ENCODE peak calls at places on chromosomes 4 and X, in eight cellular contexts. One of them, this sample, is unnamed.
A peak's percentile ranks its signal among the peaks of the same experiment; 100 is the strongest.

GRCh38 chr4:128461300-128462103 is 173.9 kb upstream of the PGRMC2 start:
- DNase-seq in stomach: no peak
- DNase-seq in astrocyte: peak; percentile 91
- DNase-seq in psoas muscle: no peak
- DNase-seq in fibroblast of lung: peak; percentile 97
- DNase-seq in lower lobe of right lung: no peak
- DNase-seq in lower leg skin: no peak
- DNase-seq in A549: peak; percentile 71
- DNase-seq in this sample: peak; percentile 86

GRCh38 chr4:186543206-186543605 is 12.2 kb downstream of the MTNR1A start:
- DNase-seq in stomach: no peak
- DNase-seq in astrocyte: no peak
- DNase-seq in psoas muscle: no peak
- DNase-seq in fibroblast of lung: no peak
- DNase-seq in lower lobe of right lung: no peak
- DNase-seq in lower leg skin: no peak
- DNase-seq in A549: no peak
- DNase-seq in this sample: no peak

GRCh38 chr4:7435411-7436095 is 823 bp upstream of the PSAPL1 start:
- DNase-seq in stomach: peak; percentile 42
- DNase-seq in astrocyte: peak; percentile 26
- DNase-seq in psoas muscle: no peak
- DNase-seq in fibroblast of lung: no peak
- DNase-seq in lower lobe of right lung: no peak
- DNase-seq in lower leg skin: no peak
- DNase-seq in A549: no peak
- DNase-seq in this sample: no peak

GRCh38 chr4:13966241-13967195 is 339.0 kb upstream of the BOD1L1 start:
- DNase-seq in stomach: no peak
- DNase-seq in astrocyte: peak; percentile 80
- DNase-seq in psoas muscle: no peak
- DNase-seq in fibroblast of lung: peak; percentile 64
- DNase-seq in lower lobe of right lung: no peak
- DNase-seq in lower leg skin: no peak
- DNase-seq in A549: no peak
- DNase-seq in this sample: no peak

GRCh38 chr4:105923507-105924238 is 28.4 kb downstream of the NPNT start:
- DNase-seq in stomach: no peak
- DNase-seq in astrocyte: peak; percentile 8
- DNase-seq in psoas muscle: no peak
- DNase-seq in fibroblast of lung: peak; percentile 59
- DNase-seq in lower lobe of right lung: no peak
- DNase-seq in lower leg skin: peak; percentile 18
- DNase-seq in A549: no peak
- DNase-seq in this sample: no peak

GRCh38 chr4:98311656-98312055 is 50.5 kb downstream of the RAP1GDS1 start:
- DNase-seq in stomach: no peak
- DNase-seq in astrocyte: no peak
- DNase-seq in psoas muscle: no peak
- DNase-seq in fibroblast of lung: no peak
- DNase-seq in lower lobe of right lung: no peak
- DNase-seq in lower leg skin: no peak
- DNase-seq in A549: no peak
- DNase-seq in this sample: no peak

GRCh38 chrX:14864626-14865025 is 8.2 kb downstream of the FANCB start:
- DNase-seq in stomach: no peak
- DNase-seq in astrocyte: peak; percentile 45
- DNase-seq in psoas muscle: no peak
- DNase-seq in fibroblast of lung: peak; percentile 56
- DNase-seq in lower lobe of right lung: no peak
- DNase-seq in lower leg skin: no peak
- DNase-seq in A549: no peak
- DNase-seq in this sample: no peak

GRCh38 chrX:16950423-16950822 is 4.0 kb downstream of the REPS2 start:
- DNase-seq in stomach: no peak
- DNase-seq in astrocyte: no peak
- DNase-seq in psoas muscle: no peak
- DNase-seq in fibroblast of lung: no peak
- DNase-seq in lower lobe of right lung: no peak
- DNase-seq in lower leg skin: no peak
- DNase-seq in A549: no peak
- DNase-seq in this sample: no peak

GRCh38 chr4:80199947-80200346 is 2.6 kb downstream of the PRDM8 start:
- DNase-seq in stomach: no peak
- DNase-seq in astrocyte: no peak
- DNase-seq in psoas muscle: no peak
- DNase-seq in fibroblast of lung: no peak
- DNase-seq in lower lobe of right lung: no peak
- DNase-seq in lower leg skin: no peak
- DNase-seq in A549: no peak
- DNase-seq in this sample: no peak

GRCh38 chr4:89259435-89260028 is 48.1 kb downstream of the GPRIN3 start:
- DNase-seq in stomach: no peak
- DNase-seq in astrocyte: no peak
- DNase-seq in psoas muscle: no peak
- DNase-seq in fibroblast of lung: no peak
- DNase-seq in lower lobe of right lung: no peak
- DNase-seq in lower leg skin: no peak
- DNase-seq in A549: no peak
- DNase-seq in this sample: no peak

GRCh38 chr4:54882616-54883015 is 224.9 kb downstream of the KIT start:
- DNase-seq in stomach: no peak
- DNase-seq in astrocyte: no peak
- DNase-seq in psoas muscle: no peak
- DNase-seq in fibroblast of lung: no peak
- DNase-seq in lower lobe of right lung: no peak
- DNase-seq in lower leg skin: no peak
- DNase-seq in A549: no peak
- DNase-seq in this sample: no peak

GRCh38 chr4:16544251-16544721 is 318.0 kb upstream of the TAPT1 start:
- DNase-seq in stomach: no peak
- DNase-seq in astrocyte: no peak
- DNase-seq in psoas muscle: no peak
- DNase-seq in fibroblast of lung: peak; percentile 91
- DNase-seq in lower lobe of right lung: peak; percentile 59
- DNase-seq in lower leg skin: peak; percentile 24
- DNase-seq in A549: no peak
- DNase-seq in this sample: no peak

GRCh38 chrX:20477836-20478532 is 211.3 kb upstream of the RPS6KA3 start:
- DNase-seq in stomach: no peak
- DNase-seq in astrocyte: no peak
- DNase-seq in psoas muscle: no peak
- DNase-seq in fibroblast of lung: no peak
- DNase-seq in lower lobe of right lung: peak; percentile 48
- DNase-seq in lower leg skin: no peak
- DNase-seq in A549: no peak
- DNase-seq in this sample: no peak

GRCh38 chrX:54076903-54077302 is 32.6 kb upstream of the PHF8 start:
- DNase-seq in stomach: no peak
- DNase-seq in astrocyte: peak; percentile 22
- DNase-seq in psoas muscle: no peak
- DNase-seq in fibroblast of lung: peak; percentile 18
- DNase-seq in lower lobe of right lung: no peak
- DNase-seq in lower leg skin: no peak
- DNase-seq in A549: peak; percentile 9
- DNase-seq in this sample: no peak

GRCh38 chr4:184328022-184328736 is 110.5 kb upstream of the ENPP6 start:
- DNase-seq in stomach: no peak
- DNase-seq in astrocyte: no peak
- DNase-seq in psoas muscle: no peak
- DNase-seq in fibroblast of lung: no peak
- DNase-seq in lower lobe of right lung: no peak
- DNase-seq in lower leg skin: peak; percentile 66
- DNase-seq in A549: no peak
- DNase-seq in this sample: no peak

GRCh38 chr4:82842593-82842992 is 44.0 kb upstream of the SCD5 start:
- DNase-seq in stomach: no peak
- DNase-seq in astrocyte: no peak
- DNase-seq in psoas muscle: no peak
- DNase-seq in fibroblast of lung: peak; percentile 25
- DNase-seq in lower lobe of right lung: no peak
- DNase-seq in lower leg skin: no peak
- DNase-seq in A549: peak; percentile 15
- DNase-seq in this sample: no peak

GRCh38 chr4:172287112-172287511 is 473.9 kb downstream of the GALNTL6 start:
- DNase-seq in stomach: no peak
- DNase-seq in astrocyte: no peak
- DNase-seq in psoas muscle: no peak
- DNase-seq in fibroblast of lung: no peak
- DNase-seq in lower lobe of right lung: no peak
- DNase-seq in lower leg skin: no peak
- DNase-seq in A549: no peak
- DNase-seq in this sample: no peak

GRCh38 chrX:57286507-57287251 is at the start of gene FAAH2:
- DNase-seq in stomach: peak; percentile 77
- DNase-seq in astrocyte: no peak
- DNase-seq in psoas muscle: no peak
- DNase-seq in fibroblast of lung: no peak
- DNase-seq in lower lobe of right lung: peak; percentile 78
- DNase-seq in lower leg skin: peak; percentile 34
- DNase-seq in A549: peak; percentile 30
- DNase-seq in this sample: peak; percentile 89
- TF ChIP-seq CTCF in stomach: no peak
- TF ChIP-seq CTCF in astrocyte: no peak
- TF ChIP-seq CTCF in psoas muscle: no peak
- TF ChIP-seq CTCF in fibroblast of lung: no peak
- TF ChIP-seq CTCF in lower lobe of right lung: no peak
- TF ChIP-seq CTCF in lower leg skin: no peak
- TF ChIP-seq CTCF in A549: no peak
- TF ChIP-seq CTCF in this sample: peak; percentile 0

DNA sequence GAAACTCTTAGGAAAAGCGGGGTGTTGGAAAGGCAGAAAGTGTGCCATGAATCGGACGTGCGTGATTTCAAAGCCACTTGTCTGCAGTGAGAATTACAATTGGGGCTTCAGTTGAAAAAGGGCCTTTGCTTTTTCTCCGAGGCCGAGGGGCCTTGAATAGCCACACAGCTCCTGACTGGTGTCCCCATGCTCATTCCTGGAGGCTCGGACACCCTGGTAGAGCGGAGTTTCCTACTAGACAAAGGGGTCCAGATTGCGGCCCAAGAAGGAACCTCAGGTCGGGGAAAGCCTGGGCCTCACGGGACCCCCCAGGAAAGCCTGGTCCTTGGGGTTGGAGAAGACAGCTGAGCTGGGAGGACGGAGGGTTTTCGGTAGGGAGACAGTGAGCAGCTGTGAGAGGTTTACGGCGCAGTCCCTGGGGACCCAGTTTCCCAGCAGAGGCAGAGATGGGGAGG is 3.1 kb upstream of the SHOX start:
- DNase-seq in stomach: no peak
- DNase-seq in astrocyte: no peak
- DNase-seq in psoas muscle: no peak
- DNase-seq in fibroblast of lung: no peak
- DNase-seq in lower lobe of right lung: no peak
- DNase-seq in lower leg skin: peak; percentile 6
- DNase-seq in A549: no peak
- DNase-seq in this sample: no peak
- H3K4me3 ChIP-seq in stomach: no peak overlapping the region
- H3K4me3 ChIP-seq in astrocyte: no peak overlapping the region
- H3K4me3 ChIP-seq in psoas muscle: no peak overlapping the region
- H3K4me3 ChIP-seq in fibroblast of lung: no peak overlapping the region
- H3K4me3 ChIP-seq in lower lobe of right lung: no peak overlapping the region
- H3K4me3 ChIP-seq in lower leg skin: no peak overlapping the region
- H3K4me3 ChIP-seq in A549: no peak overlapping the region
- H3K4me3 ChIP-seq in this sample: no peak overlapping the region

GRCh38 chr4:67576538-67576937 is 18.0 kb downstream of the STAP1 start:
- DNase-seq in stomach: no peak
- DNase-seq in astrocyte: no peak
- DNase-seq in psoas muscle: no peak
- DNase-seq in fibroblast of lung: no peak
- DNase-seq in lower lobe of right lung: no peak
- DNase-seq in lower leg skin: no peak
- DNase-seq in A549: no peak
- DNase-seq in this sample: no peak
- TF ChIP-seq CTCF in stomach: no peak
- TF ChIP-seq CTCF in astrocyte: no peak
- TF ChIP-seq CTCF in psoas muscle: no peak
- TF ChIP-seq CTCF in fibroblast of lung: no peak
- TF ChIP-seq CTCF in lower lobe of right lung: no peak
- TF ChIP-seq CTCF in lower leg skin: no peak
- TF ChIP-seq CTCF in A549: no peak
- TF ChIP-seq CTCF in this sample: no peak

DNA sequence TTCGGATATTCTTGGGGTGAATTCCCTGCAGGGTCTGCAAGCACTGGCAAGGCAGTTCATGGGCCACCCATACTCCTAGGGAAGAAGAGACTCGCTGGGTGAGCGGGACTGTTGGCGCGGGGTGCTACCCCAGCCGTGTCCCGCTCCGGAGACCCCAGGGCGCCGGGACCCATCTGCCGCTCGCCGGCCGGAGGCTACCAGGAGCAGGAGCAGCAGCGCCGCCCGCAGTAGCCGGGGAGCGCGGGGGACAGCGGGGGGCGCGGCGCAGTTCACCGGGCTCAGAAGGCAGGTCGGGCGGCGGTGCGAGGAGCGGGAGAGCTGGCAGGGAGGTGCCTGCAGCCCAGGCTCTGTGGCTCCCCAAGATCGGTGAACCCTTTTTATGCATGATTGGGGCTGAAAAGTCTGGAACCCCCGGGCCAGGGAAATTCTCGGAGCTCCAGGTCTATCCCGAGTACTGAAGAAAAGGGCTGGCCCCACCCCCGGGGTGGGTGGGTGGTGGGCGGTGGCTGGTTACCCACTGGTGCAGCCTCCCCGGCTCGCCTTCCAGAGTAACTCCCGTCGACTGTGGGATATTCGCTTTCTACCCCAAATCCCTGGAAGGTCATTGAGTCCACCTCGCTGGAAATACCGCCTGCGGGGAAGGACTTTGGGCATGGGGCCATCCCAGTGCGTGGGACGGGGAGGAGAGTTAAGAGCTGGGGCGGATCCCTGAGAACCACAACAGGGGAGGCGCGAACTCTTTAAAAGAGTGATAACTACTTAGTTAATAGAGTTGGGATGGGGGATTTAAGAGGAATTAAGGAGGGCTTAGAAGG is 37.6 kb downstream of the PF4 start:
- DNase-seq in stomach: peak; percentile 35
- DNase-seq in astrocyte: no peak
- DNase-seq in psoas muscle: peak; percentile 13
- DNase-seq in fibroblast of lung: peak; percentile 8
- DNase-seq in lower lobe of right lung: peak; percentile 54
- DNase-seq in lower leg skin: no peak
- DNase-seq in A549: no peak
- DNase-seq in this sample: no peak
- H3K4me3 ChIP-seq in stomach: peak overlapping the region; percentile 32
- H3K4me3 ChIP-seq in astrocyte: peak overlapping the region; percentile 44
- H3K4me3 ChIP-seq in psoas muscle: peak overlapping the region; percentile 48
- H3K4me3 ChIP-seq in fibroblast of lung: peak overlapping the region; percentile 43
- H3K4me3 ChIP-seq in lower lobe of right lung: peak overlapping the region; percentile 50
- H3K4me3 ChIP-seq in lower leg skin: no peak overlapping the region
- H3K4me3 ChIP-seq in A549: peak overlapping the region; percentile 49
- H3K4me3 ChIP-seq in this sample: no peak overlapping the region

DNA sequence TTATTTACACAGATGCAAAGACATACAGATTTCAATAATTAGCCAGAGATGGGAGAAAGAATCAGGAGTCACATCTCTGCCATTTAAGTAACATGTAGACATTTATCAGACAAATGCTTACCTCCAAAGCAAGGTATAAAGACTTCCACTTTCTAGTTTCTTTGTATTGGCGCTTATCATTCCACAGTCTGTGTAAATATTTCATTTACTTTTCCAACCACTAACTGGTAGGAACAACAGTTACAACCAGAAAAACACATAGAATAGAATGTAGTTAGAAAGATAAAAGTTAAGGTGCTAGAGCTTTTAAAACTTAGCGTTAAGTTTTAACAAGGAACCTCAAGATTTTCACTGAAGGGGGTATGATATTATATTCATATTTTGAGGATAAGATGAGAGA is 40.9 kb upstream of the UGT2B4 start:
- DNase-seq in stomach: no peak
- DNase-seq in astrocyte: no peak
- DNase-seq in psoas muscle: no peak
- DNase-seq in fibroblast of lung: no peak
- DNase-seq in lower lobe of right lung: no peak
- DNase-seq in lower leg skin: no peak
- DNase-seq in A549: no peak
- DNase-seq in this sample: no peak
- TF ChIP-seq CTCF in stomach: no peak
- TF ChIP-seq CTCF in astrocyte: no peak
- TF ChIP-seq CTCF in psoas muscle: no peak
- TF ChIP-seq CTCF in fibroblast of lung: no peak
- TF ChIP-seq CTCF in lower lobe of right lung: no peak
- TF ChIP-seq CTCF in lower leg skin: no peak
- TF ChIP-seq CTCF in A549: no peak
- TF ChIP-seq CTCF in this sample: no peak

This sample was measured in LNCaP clone FGC.